ENCODE peak calls at places on chromosome 16, in ten cellular contexts. One of them, this sample, is unnamed.
A peak's percentile ranks its signal among the peaks of the same experiment; 100 is the strongest.

GRCh38 chr16:8931864-8932263 is 31.8 kb downstream of the USP7 start:
- DNase-seq in sigmoid colon: no peak
- DNase-seq in lung: no peak
- DNase-seq in colonic mucosa: peak; percentile 51
- DNase-seq in lower leg skin: no peak
- DNase-seq in cardiac muscle cell: peak; percentile 77
- DNase-seq in WTC11: peak; percentile 74
- DNase-seq in A549: peak; percentile 47
- DNase-seq in stomach: peak; percentile 51
- DNase-seq in right atrium auricular region: no peak
- DNase-seq in this sample: no peak

GRCh38 chr16:2838928-2839327 is 8.8 kb downstream of the ZG16B start:
- DNase-seq in WTC11: peak; percentile 86
- DNase-seq in sigmoid colon: no peak
- DNase-seq in right atrium auricular region: no peak
- DNase-seq in cardiac muscle cell: peak; percentile 86
- DNase-seq in colonic mucosa: peak; percentile 65
- DNase-seq in stomach: peak; percentile 79
- DNase-seq in A549: peak; percentile 88
- DNase-seq in lower leg skin: no peak
- DNase-seq in lung: peak; percentile 67
- DNase-seq in this sample: peak; percentile 78

GRCh38 chr16:82027629-82028035 is 7.4 kb upstream of the HSD17B2 start:
- DNase-seq in lung: no peak
- DNase-seq in sigmoid colon: no peak
- DNase-seq in right atrium auricular region: no peak
- DNase-seq in WTC11: no peak
- DNase-seq in colonic mucosa: no peak
- DNase-seq in A549: no peak
- DNase-seq in lower leg skin: no peak
- DNase-seq in cardiac muscle cell: no peak
- DNase-seq in stomach: no peak
- DNase-seq in this sample: no peak

GRCh38 chr16:87956771-87957279 is 5.6 kb downstream of the BANP start:
- DNase-seq in cardiac muscle cell: peak; percentile 72
- DNase-seq in stomach: no peak
- DNase-seq in lower leg skin: no peak
- DNase-seq in lung: no peak
- DNase-seq in right atrium auricular region: no peak
- DNase-seq in colonic mucosa: no peak
- DNase-seq in WTC11: no peak
- DNase-seq in sigmoid colon: no peak
- DNase-seq in A549: peak; percentile 57
- DNase-seq in this sample: no peak

GRCh38 chr16:88466175-88466862 is 13.2 kb downstream of the ZFPM1 start:
- DNase-seq in colonic mucosa: no peak
- DNase-seq in WTC11: no peak
- DNase-seq in A549: no peak
- DNase-seq in lower leg skin: no peak
- DNase-seq in sigmoid colon: no peak
- DNase-seq in cardiac muscle cell: no peak
- DNase-seq in lung: no peak
- DNase-seq in stomach: no peak
- DNase-seq in right atrium auricular region: no peak
- DNase-seq in this sample: no peak

GRCh38 chr16:55035037-55035436 is 104.4 kb downstream of the IRX5 start:
- DNase-seq in sigmoid colon: no peak
- DNase-seq in WTC11: peak; percentile 83
- DNase-seq in lung: peak; percentile 36
- DNase-seq in stomach: peak; percentile 32
- DNase-seq in lower leg skin: no peak
- DNase-seq in A549: peak; percentile 37
- DNase-seq in colonic mucosa: peak; percentile 53
- DNase-seq in cardiac muscle cell: peak; percentile 22
- DNase-seq in right atrium auricular region: no peak
- DNase-seq in this sample: no peak

GRCh38 chr16:73232555-73233422 is 184.9 kb upstream of the ZFHX3 start:
- DNase-seq in cardiac muscle cell: peak; percentile 98
- DNase-seq in lung: no peak
- DNase-seq in A549: peak; percentile 92
- DNase-seq in sigmoid colon: peak; percentile 84
- DNase-seq in right atrium auricular region: peak; percentile 73
- DNase-seq in stomach: no peak
- DNase-seq in WTC11: no peak
- DNase-seq in lower leg skin: no peak
- DNase-seq in colonic mucosa: no peak
- DNase-seq in this sample: no peak

GRCh38 chr16:19068237-19068815 is 912 bp downstream of the COQ7 start:
- DNase-seq in A549: no peak
- DNase-seq in right atrium auricular region: no peak
- DNase-seq in stomach: no peak
- DNase-seq in lung: no peak
- DNase-seq in sigmoid colon: no peak
- DNase-seq in lower leg skin: no peak
- DNase-seq in colonic mucosa: no peak
- DNase-seq in cardiac muscle cell: no peak
- DNase-seq in WTC11: no peak
- DNase-seq in this sample: no peak

GRCh38 chr16:56916571-56917403 is 15.2 kb upstream of the HERPUD1 start:
- DNase-seq in sigmoid colon: peak; percentile 53
- DNase-seq in WTC11: no peak
- DNase-seq in lung: no peak
- DNase-seq in A549: no peak
- DNase-seq in stomach: no peak
- DNase-seq in cardiac muscle cell: no peak
- DNase-seq in lower leg skin: no peak
- DNase-seq in right atrium auricular region: no peak
- DNase-seq in colonic mucosa: no peak
- DNase-seq in this sample: no peak

GRCh38 chr16:57585051-57585687 is 42.7 kb downstream of the ADGRG5 start:
- DNase-seq in cardiac muscle cell: no peak
- DNase-seq in right atrium auricular region: no peak
- DNase-seq in WTC11: no peak
- DNase-seq in lower leg skin: no peak
- DNase-seq in sigmoid colon: peak; percentile 8
- DNase-seq in colonic mucosa: no peak
- DNase-seq in A549: no peak
- DNase-seq in stomach: no peak
- DNase-seq in lung: no peak
- DNase-seq in this sample: no peak

GRCh38 chr16:84963046-84963445 is 48.3 kb downstream of the ZDHHC7 start:
- DNase-seq in lower leg skin: no peak
- DNase-seq in right atrium auricular region: no peak
- DNase-seq in lung: no peak
- DNase-seq in colonic mucosa: no peak
- DNase-seq in A549: no peak
- DNase-seq in WTC11: no peak
- DNase-seq in cardiac muscle cell: no peak
- DNase-seq in sigmoid colon: no peak
- DNase-seq in stomach: no peak
- DNase-seq in this sample: no peak

GRCh38 chr16:20874088-20874581 is 26.0 kb downstream of the DCUN1D3 start:
- DNase-seq in right atrium auricular region: no peak
- DNase-seq in lower leg skin: no peak
- DNase-seq in A549: no peak
- DNase-seq in WTC11: no peak
- DNase-seq in cardiac muscle cell: no peak
- DNase-seq in stomach: no peak
- DNase-seq in colonic mucosa: no peak
- DNase-seq in sigmoid colon: no peak
- DNase-seq in lung: no peak
- DNase-seq in this sample: no peak

GRCh38 chr16:85566502-85567100 is 46.5 kb upstream of the GSE1 start:
- DNase-seq in sigmoid colon: no peak
- DNase-seq in colonic mucosa: peak; percentile 60
- DNase-seq in cardiac muscle cell: no peak
- DNase-seq in WTC11: no peak
- DNase-seq in A549: no peak
- DNase-seq in stomach: no peak
- DNase-seq in right atrium auricular region: no peak
- DNase-seq in lower leg skin: no peak
- DNase-seq in lung: no peak
- DNase-seq in this sample: no peak

GRCh38 chr16:14364386-14365199 is 265.5 kb downstream of the PARN start:
- DNase-seq in sigmoid colon: no peak
- DNase-seq in A549: peak; percentile 99
- DNase-seq in colonic mucosa: no peak
- DNase-seq in lung: peak; percentile 54
- DNase-seq in WTC11: peak; percentile 30
- DNase-seq in stomach: peak; percentile 35
- DNase-seq in lower leg skin: no peak
- DNase-seq in cardiac muscle cell: peak; percentile 30
- DNase-seq in right atrium auricular region: no peak
- DNase-seq in this sample: peak; percentile 87

GRCh38 chr16:593807-594206 is 3.9 kb downstream of the RAB40C start:
- DNase-seq in cardiac muscle cell: no peak
- DNase-seq in stomach: no peak
- DNase-seq in lung: no peak
- DNase-seq in A549: no peak
- DNase-seq in right atrium auricular region: no peak
- DNase-seq in colonic mucosa: no peak
- DNase-seq in WTC11: no peak
- DNase-seq in lower leg skin: no peak
- DNase-seq in sigmoid colon: no peak
- DNase-seq in this sample: no peak

GRCh38 chr16:13902052-13902451 is 17.9 kb upstream of the ERCC4 start:
- DNase-seq in stomach: no peak
- DNase-seq in colonic mucosa: no peak
- DNase-seq in right atrium auricular region: no peak
- DNase-seq in lower leg skin: no peak
- DNase-seq in WTC11: no peak
- DNase-seq in cardiac muscle cell: no peak
- DNase-seq in sigmoid colon: no peak
- DNase-seq in lung: no peak
- DNase-seq in A549: no peak
- DNase-seq in this sample: no peak

GRCh38 chr16:85825326-85825725 is 25.8 kb downstream of the COX4I1 start:
- DNase-seq in A549: no peak
- DNase-seq in lower leg skin: no peak
- DNase-seq in cardiac muscle cell: no peak
- DNase-seq in sigmoid colon: no peak
- DNase-seq in colonic mucosa: no peak
- DNase-seq in lung: no peak
- DNase-seq in WTC11: peak; percentile 42
- DNase-seq in right atrium auricular region: no peak
- DNase-seq in stomach: no peak
- DNase-seq in this sample: no peak

GRCh38 chr16:9258423-9259051 is 167.1 kb downstream of the HAPSTR1 start:
- DNase-seq in cardiac muscle cell: peak; percentile 2
- DNase-seq in lower leg skin: no peak
- DNase-seq in right atrium auricular region: no peak
- DNase-seq in A549: peak; percentile 52
- DNase-seq in lung: peak; percentile 30
- DNase-seq in stomach: no peak
- DNase-seq in sigmoid colon: no peak
- DNase-seq in WTC11: peak; percentile 75
- DNase-seq in colonic mucosa: peak; percentile 46
- DNase-seq in this sample: no peak

GRCh38 chr16:69083306-69083941 is 22.0 kb upstream of the HAS3 start:
- DNase-seq in stomach: no peak
- DNase-seq in A549: no peak
- DNase-seq in sigmoid colon: no peak
- DNase-seq in colonic mucosa: no peak
- DNase-seq in lung: no peak
- DNase-seq in WTC11: peak; percentile 46
- DNase-seq in lower leg skin: no peak
- DNase-seq in right atrium auricular region: no peak
- DNase-seq in cardiac muscle cell: no peak
- DNase-seq in this sample: no peak
- TF ChIP-seq CTCF in stomach: no peak
- TF ChIP-seq CTCF in A549: peak; percentile 11
- TF ChIP-seq CTCF in sigmoid colon: no peak
- TF ChIP-seq CTCF in colonic mucosa: no peak
- TF ChIP-seq CTCF in lung: no peak
- TF ChIP-seq CTCF in WTC11: no peak
- TF ChIP-seq CTCF in lower leg skin: no peak
- TF ChIP-seq CTCF in right atrium auricular region: no peak
- TF ChIP-seq CTCF in cardiac muscle cell: peak; percentile 9
- TF ChIP-seq CTCF in this sample: no peak

GRCh38 chr16:66580605-66581209 is 1.4 kb downstream of the CMTM2 start:
- DNase-seq in lower leg skin: no peak
- DNase-seq in lung: no peak
- DNase-seq in A549: no peak
- DNase-seq in stomach: no peak
- DNase-seq in right atrium auricular region: no peak
- DNase-seq in colonic mucosa: no peak
- DNase-seq in sigmoid colon: no peak
- DNase-seq in WTC11: no peak
- DNase-seq in cardiac muscle cell: peak; percentile 69
- DNase-seq in this sample: no peak
- TF ChIP-seq CTCF in lower leg skin: no peak
- TF ChIP-seq CTCF in lung: no peak
- TF ChIP-seq CTCF in A549: no peak
- TF ChIP-seq CTCF in stomach: no peak
- TF ChIP-seq CTCF in right atrium auricular region: no peak
- TF ChIP-seq CTCF in colonic mucosa: no peak
- TF ChIP-seq CTCF in sigmoid colon: no peak
- TF ChIP-seq CTCF in WTC11: no peak
- TF ChIP-seq CTCF in cardiac muscle cell: no peak
- TF ChIP-seq CTCF in this sample: peak; percentile 52

GRCh38 chr16:51984395-51984794 is 562.5 kb downstream of the TOX3 start:
- DNase-seq in stomach: no peak
- DNase-seq in sigmoid colon: no peak
- DNase-seq in WTC11: no peak
- DNase-seq in colonic mucosa: no peak
- DNase-seq in lower leg skin: no peak
- DNase-seq in right atrium auricular region: no peak
- DNase-seq in cardiac muscle cell: no peak
- DNase-seq in A549: no peak
- DNase-seq in lung: no peak
- DNase-seq in this sample: no peak

GRCh38 chr16:51982715-51983680 is 563.9 kb downstream of the TOX3 start:
- DNase-seq in right atrium auricular region: no peak
- DNase-seq in WTC11: peak; percentile 22
- DNase-seq in stomach: peak; percentile 52
- DNase-seq in cardiac muscle cell: peak; percentile 79
- DNase-seq in lower leg skin: no peak
- DNase-seq in sigmoid colon: no peak
- DNase-seq in lung: peak; percentile 53
- DNase-seq in A549: peak; percentile 76
- DNase-seq in colonic mucosa: peak; percentile 54
- DNase-seq in this sample: no peak

GRCh38 chr16:51987519-51987918 is 559.4 kb downstream of the TOX3 start:
- DNase-seq in A549: no peak
- DNase-seq in lung: no peak
- DNase-seq in WTC11: no peak
- DNase-seq in lower leg skin: no peak
- DNase-seq in right atrium auricular region: no peak
- DNase-seq in colonic mucosa: no peak
- DNase-seq in stomach: no peak
- DNase-seq in sigmoid colon: no peak
- DNase-seq in cardiac muscle cell: no peak
- DNase-seq in this sample: no peak

GRCh38 chr16:51981725-51982124 is 565.2 kb downstream of the TOX3 start:
- DNase-seq in colonic mucosa: no peak
- DNase-seq in cardiac muscle cell: no peak
- DNase-seq in A549: no peak
- DNase-seq in lower leg skin: no peak
- DNase-seq in right atrium auricular region: no peak
- DNase-seq in stomach: no peak
- DNase-seq in WTC11: no peak
- DNase-seq in lung: no peak
- DNase-seq in sigmoid colon: no peak
- DNase-seq in this sample: no peak
- TF ChIP-seq CTCF in colonic mucosa: no peak
- TF ChIP-seq CTCF in cardiac muscle cell: no peak
- TF ChIP-seq CTCF in A549: no peak
- TF ChIP-seq CTCF in lower leg skin: no peak
- TF ChIP-seq CTCF in right atrium auricular region: no peak
- TF ChIP-seq CTCF in stomach: no peak
- TF ChIP-seq CTCF in WTC11: no peak
- TF ChIP-seq CTCF in lung: no peak
- TF ChIP-seq CTCF in sigmoid colon: no peak
- TF ChIP-seq CTCF in this sample: no peak

GRCh38 chr16:3938843-3939624 is 58.5 kb upstream of the CREBBP start:
- DNase-seq in cardiac muscle cell: peak; percentile 91
- DNase-seq in lower leg skin: no peak
- DNase-seq in right atrium auricular region: no peak
- DNase-seq in lung: no peak
- DNase-seq in sigmoid colon: peak; percentile 76
- DNase-seq in stomach: peak; percentile 40
- DNase-seq in A549: peak; percentile 56
- DNase-seq in colonic mucosa: peak; percentile 46
- DNase-seq in WTC11: peak; percentile 88
- DNase-seq in this sample: peak; percentile 42
- TF ChIP-seq CTCF in cardiac muscle cell: peak; percentile 95
- TF ChIP-seq CTCF in lower leg skin: no peak
- TF ChIP-seq CTCF in right atrium auricular region: peak; percentile 95
- TF ChIP-seq CTCF in lung: peak; percentile 68
- TF ChIP-seq CTCF in sigmoid colon: peak; percentile 84
- TF ChIP-seq CTCF in stomach: peak; percentile 88
- TF ChIP-seq CTCF in A549: peak; percentile 93
- TF ChIP-seq CTCF in colonic mucosa: peak; percentile 95
- TF ChIP-seq CTCF in WTC11: peak; percentile 92
- TF ChIP-seq CTCF in this sample: peak; percentile 98